ENCODE peak calls at places on chromosomes 16 and 17, in five cellular contexts. D is activated effector memory CD4-positive, alpha-beta T cell treated with anti-CD3 and anti-CD28 coated beads, Interleukin-2, amount 50 U/mL, for 16 hours; Y is endothelial cell; V is tibial nerve; L is ELF-1. M is an unnamed sample.
A peak's percentile ranks its signal among the peaks of the same experiment; 100 is the strongest.

GRCh38 chr17:1907818-1908698 is 78.3 kb downstream of the RPA1 start:
- DNase-seq in D (peak; percentile 65), V (no peak), Y (peak; percentile 46), L (peak; percentile 70), M (peak; percentile 85)

GRCh38 chr16:57826040-57826434 is 23.7 kb upstream of the KIFC3 start:
- DNase-seq in D (no peak), Y (no peak), V (no peak), L (no peak), M (no peak)

GRCh38 chr17:67365762-67366192 is 600 bp downstream of the PSMD12 start:
- DNase-seq in D (peak; percentile 66), L (no peak), V (no peak), Y (no peak), M (no peak)

GRCh38 chr17:16283705-16284104 is 66.7 kb downstream of the PIGL start:
- DNase-seq in V (no peak), Y (no peak), D (no peak), L (no peak), M (no peak)

GRCh38 chr17:40356906-40357861 is 7.4 kb downstream of the GJD3 start:
- DNase-seq in D (no peak), L (no peak), Y (no peak), V (no peak), M (peak; percentile 57)

GRCh38 chr17:67221062-67221998 is 23.7 kb downstream of the HELZ start:
- DNase-seq in D (peak; percentile 63), V (peak; percentile 51), L (peak; percentile 53), Y (peak; percentile 41), M (peak; percentile 47)

GRCh38 chr16:6427621-6428020 is 905.0 kb upstream of the RBFOX1 start:
- DNase-seq in D (no peak), L (no peak), V (no peak), Y (no peak), M (no peak)

GRCh38 chr17:31074772-31075538 is 19.8 kb upstream of the NF1 start:
- DNase-seq in V (no peak), L (peak; percentile 85), D (no peak), Y (no peak), M (peak; percentile 60)

GRCh38 chr17:70608193-70608592 is 438.9 kb downstream of the KCNJ2 start:
- DNase-seq in L (no peak), Y (no peak), D (no peak), V (no peak), M (no peak)

GRCh38 chr17:8976638-8977037 is 11.1 kb upstream of the PIK3R5 start:
- DNase-seq in V (no peak), L (no peak), D (no peak), Y (no peak), M (no peak)

GRCh38 chr17:9241371-9241712 is 220.0 kb downstream of the NTN1 start:
- DNase-seq in V (no peak), L (peak; percentile 62), Y (no peak), D (no peak), M (peak; percentile 72)

GRCh38 chr17:78132086-78132676 is 1.6 kb downstream of the TMC8 start:
- DNase-seq in V (no peak), L (peak; percentile 57), Y (no peak), D (peak; percentile 88), M (peak; percentile 87)

GRCh38 chr17:53792451-53792850 is 30.3 kb upstream of the KIF2B start:
- DNase-seq in L (no peak), V (no peak), D (no peak), Y (no peak), M (no peak)

GRCh38 chr16:75458029-75458428 is 6.5 kb downstream of the TMEM170A start:
- DNase-seq in D (no peak), V (no peak), L (no peak), Y (no peak), M (no peak)

GRCh38 chr17:43528319-43528987 is 17.7 kb downstream of the ETV4 start:
- DNase-seq in L (peak; percentile 91), Y (no peak), V (no peak), D (no peak), M (no peak)

GRCh38 chr17:29140631-29141483 is 39.3 kb downstream of the MYO18A start:
- DNase-seq in D (peak; percentile 81), Y (peak; percentile 30), V (no peak), L (peak; percentile 44), M (peak; percentile 48)

GRCh38 chr17:43316522-43317142 is 82.2 kb upstream of the ARL4D start:
- DNase-seq in Y (no peak), D (peak; percentile 71), L (peak; percentile 43), V (no peak), M (no peak)

GRCh38 chr16:86363057-86363490 is 147.3 kb upstream of the FOXF1 start:
- DNase-seq in V (no peak), L (no peak), Y (no peak), D (no peak), M (no peak)

GRCh38 chr17:7060165-7060890 is 16.4 kb upstream of the SLC16A11 start:
- DNase-seq in L (no peak), V (no peak), D (peak; percentile 73), Y (no peak), M (no peak)

GRCh38 chr17:42484304-42484703 is 25.6 kb downstream of the ATP6V0A1 start:
- DNase-seq in L (no peak), Y (no peak), D (peak; percentile 84), V (peak; percentile 7), M (no peak)

GRCh38 chr17:81120149-81120484 is 45.2 kb upstream of the PVALEF start:
- DNase-seq in Y (no peak), L (no peak), D (no peak), V (no peak), M (no peak)

GRCh38 chr16:49599281-49599680 is 225.7 kb downstream of the C16orf78 start:
- DNase-seq in V (no peak), L (no peak), Y (no peak), D (no peak), M (no peak)

GRCh38 chr17:57366558-57367351 is 110.4 kb downstream of the MSI2 start:
- DNase-seq in Y (no peak), D (no peak), L (no peak), V (no peak), M (no peak)